ENCODE peak calls at places on chromosomes 11 and 22, in nine cellular contexts. U is neuronal stem cell; J is NCI-H345; S is stimulated activated CD8-positive, alpha-beta memory T cell treated with anti-CD3 and anti-CD28 coated beads, Interleukin-2, amount 100 ng/mL, for 1 hour; Z is aorta; P is breast epithelium; D is fibroblast of mammary gland; N is activated CD4-positive, CD25-positive, alpha-beta regulatory T cell treated with anti-CD3 and anti-CD28 coated beads, Interleukin-2, amount 50 U/mL, for 72 hours; G is midbrain. B is an unnamed sample.
A peak's percentile ranks its signal among the peaks of the same experiment; 100 is the strongest.

GRCh38 chr22:27752771-27753170 is 48.8 kb downstream of the MN1 start:
- DNase-seq in G (no peak), S (no peak), D (peak; percentile 42), N (no peak), J (no peak), Z (peak; percentile 93), P (no peak), U (no peak), B (no peak)

GRCh38 chr11:78830277-78830676 is 255.6 kb upstream of the NARS2 start:
- DNase-seq in S (no peak), P (no peak), N (no peak), Z (no peak), D (no peak), G (no peak), U (no peak), J (no peak), B (no peak)

GRCh38 chr11:47946682-47947575 is 33.4 kb upstream of the PTPRJ start:
- DNase-seq in S (no peak), N (peak; percentile 37), J (no peak), U (no peak), G (no peak), D (peak; percentile 97), Z (peak; percentile 92), P (peak; percentile 67), B (no peak)

GRCh38 chr11:6319001-6319878 is 1.1 kb downstream of the CAVIN3 start:
- DNase-seq in U (no peak), P (peak; percentile 52), Z (peak; percentile 87), G (no peak), S (no peak), N (no peak), D (peak; percentile 32), J (no peak), B (no peak)

GRCh38 chr11:94762208-94762607 is 5.9 kb upstream of the AMOTL1 start:
- DNase-seq in P (no peak), J (no peak), U (no peak), S (no peak), Z (no peak), N (no peak), G (no peak), D (no peak), B (no peak)

GRCh38 chr11:31850365-31850764 is 39.2 kb upstream of the PAX6 start:
- DNase-seq in D (no peak), U (no peak), J (no peak), P (no peak), N (no peak), Z (no peak), G (no peak), S (no peak), B (no peak)

GRCh38 chr11:17171342-17171741 is 36.4 kb downstream of the PIK3C2A start:
- DNase-seq in G (no peak), J (no peak), P (no peak), U (no peak), N (no peak), S (no peak), D (peak; percentile 15), Z (no peak), B (no peak)

GRCh38 chr11:130872102-130872501 is 44.2 kb downstream of the SNX19 start:
- DNase-seq in G (no peak), N (no peak), U (no peak), D (no peak), S (no peak), Z (no peak), P (no peak), J (no peak), B (no peak)

GRCh38 chr11:115505165-115505564 is 950 bp upstream of the CADM1 start:
- DNase-seq in Z (no peak), S (no peak), D (no peak), J (no peak), N (no peak), G (no peak), P (no peak), U (no peak), B (no peak)

GRCh38 chr11:56714206-56714605 is 15.3 kb downstream of the OR9G1 start:
- DNase-seq in Z (no peak), N (no peak), G (no peak), J (no peak), P (no peak), U (no peak), D (no peak), S (no peak), B (no peak)

GRCh38 chr11:10379022-10379421 is 74.1 kb downstream of the ADM start:
- DNase-seq in S (no peak), Z (no peak), D (peak; percentile 45), J (no peak), P (no peak), G (no peak), U (peak; percentile 32), N (no peak), B (no peak)

GRCh38 chr11:77592727-77593126 is 3.0 kb downstream of the AQP11 start:
- DNase-seq in N (no peak), J (peak; percentile 74), S (no peak), U (no peak), P (no peak), D (no peak), G (no peak), Z (no peak), B (no peak)

GRCh38 chr11:36594316-36594989 is at the start of gene IFTAP:
- DNase-seq in G (peak; percentile 96), P (no peak), S (no peak), U (peak; percentile 84), N (no peak), Z (peak; percentile 50), D (peak; percentile 91), J (peak; percentile 93), B (peak; percentile 83)

GRCh38 chr11:119992171-119993051 is 145.5 kb downstream of the TRIM29 start:
- DNase-seq in D (no peak), N (no peak), Z (no peak), U (no peak), S (no peak), P (no peak), G (no peak), J (no peak), B (no peak)

GRCh38 chr11:69912911-69913451 is 93.8 kb upstream of the FGF3 start:
- DNase-seq in P (peak; percentile 47), N (peak; percentile 28), J (no peak), U (no peak), Z (peak; percentile 58), G (no peak), D (peak; percentile 10), S (no peak), B (no peak)

B was measured in NCI-H1105.